ENCODE peak calls at places on chromosomes 12 and 14, in ten cellular contexts. M, I, N, Q, T, J, X, B, H and E are unnamed samples.

GRCh38 chr12:53044052-53044581 is 5.7 kb upstream of the TNS2 start:
- DNase-seq in J (peak), I (no peak), B (no peak), N (no peak), H (peak), X (no peak), T (peak), Q (peak), M (peak), E (no peak)

GRCh38 chr14:68719634-68720384 is 73.1 kb downstream of the ZFP36L1 start:
- DNase-seq in T (no peak), X (peak), H (no peak), Q (no peak), I (no peak), M (no peak), J (no peak), N (no peak), B (no peak), E (no peak)

GRCh38 chr12:131919051-131919347 is 10.1 kb upstream of the PUS1 start:
- DNase-seq in M (no peak), H (no peak), J (no peak), X (no peak), B (no peak), I (no peak), T (no peak), N (no peak), Q (no peak), E (no peak)

GRCh38 chr14:87386453-87386980 is 606.5 kb downstream of the GALC start:
- DNase-seq in I (peak), H (no peak), M (no peak), X (no peak), Q (no peak), N (no peak), J (no peak), B (no peak), T (no peak), E (no peak)

GRCh38 chr12:123714302-123714627 is 2.1 kb downstream of the ATP6V0A2 start:
- DNase-seq in B (no peak), M (no peak), I (no peak), J (no peak), X (no peak), H (no peak), T (no peak), N (no peak), Q (no peak), E (no peak)

GRCh38 chr12:100166232-100166631 is 23.6 kb upstream of the BLTP3B start:
- DNase-seq in N (no peak), J (no peak), X (no peak), B (peak), T (no peak), M (no peak), I (no peak), Q (no peak), H (no peak), E (no peak)

GRCh38 chr14:20477211-20477876 is 8.1 kb downstream of the PNP start:
- DNase-seq in Q (peak), N (peak), H (no peak), M (no peak), J (peak), T (peak), B (no peak), X (peak), I (peak), E (no peak)

GRCh38 chr12:94336201-94336915 is 123.3 kb downstream of the CEP83 start:
- DNase-seq in N (no peak), X (no peak), Q (no peak), M (no peak), B (no peak), T (no peak), J (no peak), I (no peak), H (no peak), E (no peak)

GRCh38 chr12:12943589-12944260 is 8.2 kb downstream of the GPRC5D start:
- DNase-seq in B (peak), X (no peak), H (peak), Q (no peak), J (no peak), M (no peak), I (no peak), T (no peak), N (no peak), E (no peak)

GRCh38 chr12:101044512-101045074 is 165.4 kb downstream of the SLC5A8 start:
- DNase-seq in B (no peak), H (no peak), X (no peak), M (no peak), J (no peak), N (no peak), Q (no peak), T (no peak), I (no peak), E (no peak)

GRCh38 chr12:112243255-112243965 is 118.0 kb downstream of the TRAFD1 start:
- DNase-seq in Q (no peak), I (no peak), B (no peak), M (no peak), T (no peak), N (no peak), H (no peak), X (no peak), J (no peak), E (no peak)

GRCh38 chr12:75048763-75049162 is 160.9 kb downstream of the KCNC2 start:
- DNase-seq in B (no peak), J (no peak), X (no peak), T (no peak), I (no peak), H (no peak), Q (no peak), N (no peak), M (no peak), E (no peak)

GRCh38 chr14:68962681-68963080 is 16.4 kb downstream of the ACTN1 start:
- DNase-seq in J (no peak), B (no peak), M (no peak), Q (no peak), X (no peak), H (no peak), T (no peak), N (no peak), I (no peak), E (no peak)

GRCh38 chr12:96623155-96623554 is 133.8 kb downstream of the CFAP54 start:
- DNase-seq in I (no peak), J (no peak), B (no peak), T (no peak), M (no peak), X (no peak), Q (no peak), N (no peak), H (no peak), E (no peak)

GRCh38 chr12:10310926-10311705 is 3.4 kb downstream of the KLRD1 start:
- DNase-seq in N (no peak), T (no peak), M (no peak), H (peak), I (no peak), J (no peak), Q (no peak), X (no peak), B (no peak), E (no peak)

GRCh38 chr14:50801706-50802105 is 29.3 kb downstream of the NIN start:
- DNase-seq in H (peak), M (no peak), I (no peak), Q (no peak), T (no peak), X (no peak), N (no peak), J (no peak), B (no peak), E (no peak)

GRCh38 chr14:51869426-51870113 is 9.2 kb downstream of the GNG2 start:
- DNase-seq in J (no peak), Q (no peak), B (no peak), M (no peak), N (peak), T (no peak), I (no peak), H (no peak), X (no peak), E (no peak)

GRCh38 chr14:24986206-24986893 is 63.6 kb downstream of the STXBP6 start:
- DNase-seq in B (no peak), T (no peak), H (no peak), J (peak), N (no peak), Q (peak), I (no peak), X (no peak), M (no peak), E (no peak)

GRCh38 chr14:33836203-33836894 is 114.5 kb downstream of the EGLN3 start:
- DNase-seq in M (no peak), J (no peak), Q (no peak), H (no peak), I (no peak), X (no peak), B (no peak), N (no peak), T (no peak), E (no peak)

GRCh38 chr12:6769003-6769389 is 2.8 kb downstream of the PTMS start:
- DNase-seq in X (no peak), B (no peak), Q (peak), I (no peak), H (peak), N (no peak), M (peak), T (peak), J (peak), E (peak)

GRCh38 chr12:116959845-116960514 is 49.2 kb downstream of the FBXW8 start:
- DNase-seq in M (no peak), N (no peak), X (no peak), T (peak), B (no peak), J (no peak), Q (no peak), I (no peak), H (no peak), E (no peak)

GRCh38 chr12:51077930-51078329 is 5.5 kb downstream of the CSRNP2 start:
- DNase-seq in I (no peak), T (peak), B (no peak), N (no peak), Q (no peak), M (no peak), H (peak), X (no peak), J (no peak), E (no peak)